ENCODE peak calls at places on chromosomes 6 and 20, in six cellular contexts. One of them, this sample, is unnamed.

GRCh38 chr20:14664101-14664500 is 326.7 kb upstream of the FLRT3 start:
- DNase-seq in AG04450: no peak
- DNase-seq in pancreas: no peak
- DNase-seq in activated B cell treated with CpG ODN at 0.5 μM for 24 hours: no peak
- DNase-seq in GM12865: no peak
- DNase-seq in MCF 10A: no peak
- DNase-seq in this sample: no peak

GRCh38 chr6:83429857-83430605 is 820 bp downstream of the ME1 start:
- DNase-seq in AG04450: no peak
- DNase-seq in pancreas: peak
- DNase-seq in activated B cell treated with CpG ODN at 0.5 μM for 24 hours: no peak
- DNase-seq in GM12865: peak
- DNase-seq in MCF 10A: peak
- DNase-seq in this sample: peak

GRCh38 chr6:130223508-130223907 is 757 bp upstream of the SAMD3 start:
- DNase-seq in AG04450: no peak
- DNase-seq in pancreas: no peak
- DNase-seq in activated B cell treated with CpG ODN at 0.5 μM for 24 hours: peak
- DNase-seq in GM12865: peak
- DNase-seq in MCF 10A: peak
- DNase-seq in this sample: peak

GRCh38 chr6:34177181-34177591 is 31.3 kb upstream of the GRM4 start:
- DNase-seq in AG04450: no peak
- DNase-seq in pancreas: no peak
- DNase-seq in activated B cell treated with CpG ODN at 0.5 μM for 24 hours: no peak
- DNase-seq in GM12865: no peak
- DNase-seq in MCF 10A: no peak
- DNase-seq in this sample: no peak

GRCh38 chr6:87730310-87730709 is 28.3 kb upstream of the AKIRIN2 start:
- DNase-seq in AG04450: no peak
- DNase-seq in pancreas: no peak
- DNase-seq in activated B cell treated with CpG ODN at 0.5 μM for 24 hours: no peak
- DNase-seq in GM12865: no peak
- DNase-seq in MCF 10A: peak
- DNase-seq in this sample: no peak

GRCh38 chr20:9301129-9302072 is 213.0 kb upstream of the LAMP5 start:
- DNase-seq in AG04450: peak
- DNase-seq in pancreas: peak
- DNase-seq in activated B cell treated with CpG ODN at 0.5 μM for 24 hours: no peak
- DNase-seq in GM12865: no peak
- DNase-seq in MCF 10A: peak
- DNase-seq in this sample: no peak

GRCh38 chr20:56411759-56412472 is at the start of gene CASS4:
- DNase-seq in AG04450: peak
- DNase-seq in pancreas: no peak
- DNase-seq in activated B cell treated with CpG ODN at 0.5 μM for 24 hours: no peak
- DNase-seq in GM12865: no peak
- DNase-seq in MCF 10A: no peak
- DNase-seq in this sample: peak

GRCh38 chr6:118284736-118285360 is 263.2 kb upstream of the PLN start:
- DNase-seq in AG04450: no peak
- DNase-seq in pancreas: no peak
- DNase-seq in activated B cell treated with CpG ODN at 0.5 μM for 24 hours: no peak
- DNase-seq in GM12865: no peak
- DNase-seq in MCF 10A: peak
- DNase-seq in this sample: no peak

GRCh38 chr6:1498491-1499113 is 109.2 kb downstream of the FOXF2 start:
- DNase-seq in AG04450: no peak
- DNase-seq in pancreas: no peak
- DNase-seq in activated B cell treated with CpG ODN at 0.5 μM for 24 hours: no peak
- DNase-seq in GM12865: no peak
- DNase-seq in MCF 10A: no peak
- DNase-seq in this sample: no peak

GRCh38 chr6:31113861-31114539 is 600 bp upstream of the PSORS1C1 start:
- DNase-seq in AG04450: no peak
- DNase-seq in pancreas: no peak
- DNase-seq in activated B cell treated with CpG ODN at 0.5 μM for 24 hours: no peak
- DNase-seq in GM12865: no peak
- DNase-seq in MCF 10A: no peak
- DNase-seq in this sample: no peak

GRCh38 chr6:113620372-113620771 is 236.8 kb upstream of the MARCKS start:
- DNase-seq in AG04450: no peak
- DNase-seq in pancreas: no peak
- DNase-seq in activated B cell treated with CpG ODN at 0.5 μM for 24 hours: no peak
- DNase-seq in GM12865: no peak
- DNase-seq in MCF 10A: no peak
- DNase-seq in this sample: no peak

GRCh38 chr20:4247898-4248858 is 232.8 kb upstream of the RNF24 start:
- DNase-seq in AG04450: no peak
- DNase-seq in pancreas: no peak
- DNase-seq in activated B cell treated with CpG ODN at 0.5 μM for 24 hours: no peak
- DNase-seq in GM12865: no peak
- DNase-seq in MCF 10A: no peak
- DNase-seq in this sample: no peak

GRCh38 chr6:106882601-106883518 is 91.7 kb downstream of the CD24 start:
- DNase-seq in AG04450: no peak
- DNase-seq in pancreas: peak
- DNase-seq in activated B cell treated with CpG ODN at 0.5 μM for 24 hours: no peak
- DNase-seq in GM12865: peak
- DNase-seq in MCF 10A: peak
- DNase-seq in this sample: no peak

GRCh38 chr6:21102624-21103023 is 490.9 kb upstream of the SOX4 start:
- DNase-seq in AG04450: no peak
- DNase-seq in pancreas: no peak
- DNase-seq in activated B cell treated with CpG ODN at 0.5 μM for 24 hours: no peak
- DNase-seq in GM12865: no peak
- DNase-seq in MCF 10A: no peak
- DNase-seq in this sample: no peak

GRCh38 chr6:117548797-117549301 is 53.5 kb downstream of the GOPC start:
- DNase-seq in AG04450: no peak
- DNase-seq in pancreas: no peak
- DNase-seq in activated B cell treated with CpG ODN at 0.5 μM for 24 hours: no peak
- DNase-seq in GM12865: peak
- DNase-seq in MCF 10A: peak
- DNase-seq in this sample: no peak

GRCh38 chr6:87914637-87915395 is 132.8 kb upstream of the SPACA1 start:
- DNase-seq in AG04450: no peak
- DNase-seq in pancreas: no peak
- DNase-seq in activated B cell treated with CpG ODN at 0.5 μM for 24 hours: no peak
- DNase-seq in GM12865: peak
- DNase-seq in MCF 10A: no peak
- DNase-seq in this sample: no peak

GRCh38 chr20:48180039-48180438 is 394.8 kb upstream of the SULF2 start:
- DNase-seq in AG04450: no peak
- DNase-seq in pancreas: no peak
- DNase-seq in activated B cell treated with CpG ODN at 0.5 μM for 24 hours: no peak
- DNase-seq in GM12865: no peak
- DNase-seq in MCF 10A: peak
- DNase-seq in this sample: no peak

GRCh38 chr6:56766806-56767178 is 124.1 kb upstream of the DST start:
- DNase-seq in AG04450: peak
- DNase-seq in pancreas: no peak
- DNase-seq in activated B cell treated with CpG ODN at 0.5 μM for 24 hours: no peak
- DNase-seq in GM12865: peak
- DNase-seq in MCF 10A: no peak
- DNase-seq in this sample: peak

GRCh38 chr6:56767435-56767834 is 124.7 kb upstream of the DST start:
- DNase-seq in AG04450: no peak
- DNase-seq in pancreas: no peak
- DNase-seq in activated B cell treated with CpG ODN at 0.5 μM for 24 hours: no peak
- DNase-seq in GM12865: no peak
- DNase-seq in MCF 10A: no peak
- DNase-seq in this sample: no peak

GRCh38 chr6:56770011-56770520 is 127.4 kb upstream of the DST start:
- DNase-seq in AG04450: no peak
- DNase-seq in pancreas: no peak
- DNase-seq in activated B cell treated with CpG ODN at 0.5 μM for 24 hours: no peak
- DNase-seq in GM12865: no peak
- DNase-seq in MCF 10A: no peak
- DNase-seq in this sample: no peak

GRCh38 chr6:56766139-56766805 is 123.6 kb upstream of the DST start:
- DNase-seq in AG04450: no peak
- DNase-seq in pancreas: no peak
- DNase-seq in activated B cell treated with CpG ODN at 0.5 μM for 24 hours: no peak
- DNase-seq in GM12865: no peak
- DNase-seq in MCF 10A: no peak
- DNase-seq in this sample: no peak

GRCh38 chr6:56767892-56768531 is 125.3 kb upstream of the DST start:
- DNase-seq in AG04450: no peak
- DNase-seq in pancreas: no peak
- DNase-seq in activated B cell treated with CpG ODN at 0.5 μM for 24 hours: no peak
- DNase-seq in GM12865: peak
- DNase-seq in MCF 10A: no peak
- DNase-seq in this sample: no peak
- TF ChIP-seq CTCF in AG04450: peak
- TF ChIP-seq CTCF in pancreas: no peak
- TF ChIP-seq CTCF in activated B cell treated with CpG ODN at 0.5 μM for 24 hours: no peak
- TF ChIP-seq CTCF in GM12865: no peak
- TF ChIP-seq CTCF in MCF 10A: no peak
- TF ChIP-seq CTCF in this sample: no peak

DNA sequence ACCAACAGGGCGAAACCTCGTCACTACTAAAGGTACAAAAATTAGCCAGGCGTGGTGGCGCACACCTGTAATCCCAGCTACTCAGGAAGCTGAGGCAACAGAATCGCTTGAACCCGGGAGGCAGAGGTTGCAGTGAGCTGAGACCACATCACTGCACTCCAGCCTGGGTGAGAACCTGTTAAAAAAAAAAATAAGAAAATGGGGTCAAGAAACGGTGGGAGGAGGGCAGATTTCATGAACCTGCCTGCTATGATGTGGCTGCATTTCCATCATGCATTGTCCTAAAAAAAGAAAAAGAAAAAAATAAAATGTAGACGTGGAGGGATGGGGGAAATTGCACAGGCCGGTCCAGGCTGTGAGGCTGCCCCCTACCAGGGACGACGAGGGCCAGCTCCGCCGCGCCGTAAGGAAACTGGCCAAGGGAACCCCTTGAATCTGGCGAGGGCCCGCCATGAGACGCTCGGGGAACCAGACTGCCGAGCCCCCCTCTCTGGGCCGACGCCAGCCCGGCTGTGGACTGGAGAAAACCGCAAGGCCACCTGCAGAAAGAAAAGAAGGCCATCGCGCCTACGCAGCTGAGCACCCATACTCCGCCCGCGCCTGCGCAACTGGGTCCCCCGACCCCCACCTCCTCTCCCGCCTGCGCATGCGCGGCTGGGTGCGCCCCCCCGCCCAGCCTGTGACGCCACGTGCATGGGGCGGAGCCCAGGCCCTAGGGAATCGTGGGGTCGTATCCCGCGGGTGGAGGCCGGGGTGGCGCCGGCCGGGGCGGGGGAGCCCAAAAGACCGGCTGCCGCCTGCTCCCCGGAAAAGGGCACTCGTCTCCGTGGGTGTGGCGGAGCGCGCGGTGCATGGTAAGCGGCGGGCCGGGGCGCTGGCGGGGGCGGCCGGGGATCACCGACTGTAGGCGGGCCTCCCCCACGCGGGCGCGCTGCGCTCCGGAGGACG is at the start of gene ENTPD6:
- DNase-seq in AG04450: peak
- DNase-seq in pancreas: peak
- DNase-seq in activated B cell treated with CpG ODN at 0.5 μM for 24 hours: peak
- DNase-seq in GM12865: peak
- DNase-seq in MCF 10A: peak
- DNase-seq in this sample: peak
- TF ChIP-seq CTCF in AG04450: peak
- TF ChIP-seq CTCF in pancreas: no peak
- TF ChIP-seq CTCF in activated B cell treated with CpG ODN at 0.5 μM for 24 hours: no peak
- TF ChIP-seq CTCF in GM12865: no peak
- TF ChIP-seq CTCF in MCF 10A: no peak
- TF ChIP-seq CTCF in this sample: no peak

GRCh38 chr20:62407221-62407992 is at the start of gene CABLES2:
- DNase-seq in AG04450: peak
- DNase-seq in pancreas: peak
- DNase-seq in activated B cell treated with CpG ODN at 0.5 μM for 24 hours: peak
- DNase-seq in GM12865: peak
- DNase-seq in MCF 10A: peak
- DNase-seq in this sample: peak
- TF ChIP-seq CTCF in AG04450: no peak
- TF ChIP-seq CTCF in pancreas: no peak
- TF ChIP-seq CTCF in activated B cell treated with CpG ODN at 0.5 μM for 24 hours: no peak
- TF ChIP-seq CTCF in GM12865: peak
- TF ChIP-seq CTCF in MCF 10A: peak
- TF ChIP-seq CTCF in this sample: no peak

GRCh38 chr6:157325069-157325805 is 1.9 kb upstream of the TMEM242 start:
- DNase-seq in AG04450: no peak
- DNase-seq in pancreas: no peak
- DNase-seq in activated B cell treated with CpG ODN at 0.5 μM for 24 hours: no peak
- DNase-seq in GM12865: no peak
- DNase-seq in MCF 10A: no peak
- DNase-seq in this sample: no peak

GRCh38 chr6:157326979-157327378 is 3.7 kb upstream of the TMEM242 start:
- DNase-seq in AG04450: no peak
- DNase-seq in pancreas: no peak
- DNase-seq in activated B cell treated with CpG ODN at 0.5 μM for 24 hours: no peak
- DNase-seq in GM12865: peak
- DNase-seq in MCF 10A: no peak
- DNase-seq in this sample: peak

GRCh38 chr6:157322792-157323113 is 566 bp downstream of the TMEM242 start:
- DNase-seq in AG04450: no peak
- DNase-seq in pancreas: no peak
- DNase-seq in activated B cell treated with CpG ODN at 0.5 μM for 24 hours: no peak
- DNase-seq in GM12865: no peak
- DNase-seq in MCF 10A: no peak
- DNase-seq in this sample: no peak

GRCh38 chr6:157323114-157323923 is at the start of gene TMEM242:
- DNase-seq in AG04450: peak
- DNase-seq in pancreas: peak
- DNase-seq in activated B cell treated with CpG ODN at 0.5 μM for 24 hours: peak
- DNase-seq in GM12865: peak
- DNase-seq in MCF 10A: peak
- DNase-seq in this sample: peak

DNA sequence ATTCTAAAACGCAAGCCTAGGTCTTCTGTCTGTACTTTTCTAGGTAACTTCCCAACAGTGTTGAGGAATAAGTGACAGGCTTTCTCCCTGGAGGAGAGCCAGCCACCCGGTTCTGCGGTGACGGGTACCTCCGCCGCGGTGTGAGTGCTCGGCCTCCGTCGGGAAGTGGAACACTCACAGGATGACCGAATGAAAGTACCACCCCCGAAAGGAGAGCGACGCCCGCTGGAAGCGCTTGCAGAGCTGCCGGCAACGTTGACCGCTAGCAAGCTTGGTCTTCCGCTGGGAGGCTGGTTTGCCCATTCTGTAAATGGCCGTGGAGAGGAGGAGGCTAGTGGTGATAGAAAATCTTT is 581 bp upstream of the TMEM242 start:
- DNase-seq in AG04450: peak
- DNase-seq in pancreas: peak
- DNase-seq in activated B cell treated with CpG ODN at 0.5 μM for 24 hours: peak
- DNase-seq in GM12865: peak
- DNase-seq in MCF 10A: peak
- DNase-seq in this sample: peak
- TF ChIP-seq CTCF in AG04450: no peak
- TF ChIP-seq CTCF in pancreas: no peak
- TF ChIP-seq CTCF in activated B cell treated with CpG ODN at 0.5 μM for 24 hours: no peak
- TF ChIP-seq CTCF in GM12865: peak
- TF ChIP-seq CTCF in MCF 10A: no peak
- TF ChIP-seq CTCF in this sample: no peak

This sample was measured in GM20000.